ENCODE peak calls at places on chromosomes 6 and 20, in eight cellular contexts. E is suprapubic skin, V is uterus, Q is thoracic aorta, F is cardiac muscle cell, M is mesendoderm, B is aorta, R is osteoblast. O is an unnamed sample. For H3K4me1, the result is how much of the 10 kb centered on the place peaks cover.

GRCh38 chr20:48725589-48725991 is 102.2 kb downstream of the PREX1 start:
- DNase-seq in Q (no peak), B (no peak), F (peak), M (peak), E (no peak), R (no peak), V (no peak), O (no peak)

GRCh38 chr6:28425942-28426541 is 17.2 kb downstream of the ZSCAN23 start:
- DNase-seq in B (no peak), Q (no peak), M (no peak), E (no peak), V (no peak), F (no peak), R (no peak), O (no peak)

GRCh38 chr20:12570371-12570770 is 438.4 kb upstream of the SPTLC3 start:
- DNase-seq in F (peak), Q (no peak), E (no peak), M (peak), R (peak), B (no peak), V (no peak), O (peak)

GRCh38 chr6:112251170-112251945 is 3.0 kb downstream of the LAMA4 start:
- DNase-seq in F (peak), E (peak), V (peak), M (no peak), R (peak), Q (no peak), B (peak), O (no peak)

GRCh38 chr20:50320910-50321796 is 130.5 kb downstream of the CEBPB start:
- DNase-seq in F (peak), R (peak), Q (peak), M (peak), B (peak), V (peak), E (peak), O (peak)

GRCh38 chr6:36083446-36083845 is 46.9 kb upstream of the MAPK13 start:
- DNase-seq in V (no peak), E (no peak), R (no peak), M (peak), B (no peak), F (no peak), Q (no peak), O (peak)

GRCh38 chr6:20640181-20640580 is 105.9 kb downstream of the CDKAL1 start:
- DNase-seq in Q (no peak), F (no peak), V (no peak), R (peak), M (no peak), B (no peak), E (no peak), O (no peak)

GRCh38 chr20:25035924-25036323 is 22.0 kb downstream of the ACSS1 start:
- DNase-seq in B (peak), V (no peak), E (no peak), M (no peak), Q (no peak), F (no peak), R (no peak), O (no peak)

GRCh38 chr6:55875420-55875819 is at the start of gene BMP5:
- DNase-seq in E (no peak), B (no peak), V (no peak), Q (no peak), R (no peak), F (no peak), M (peak), O (no peak)

GRCh38 chr20:40769677-40770285 is 80.7 kb upstream of the MAFB start:
- DNase-seq in V (no peak), Q (no peak), B (no peak), R (no peak), M (no peak), E (no peak), F (no peak), O (no peak)

GRCh38 chr6:149201068-149201655 is 116.3 kb upstream of the TAB2 start:
- DNase-seq in Q (no peak), M (no peak), V (no peak), R (no peak), B (no peak), F (no peak), E (no peak), O (no peak)

GRCh38 chr20:59987135-59987534 is 28.9 kb downstream of the CDH26 start:
- DNase-seq in B (no peak), V (no peak), E (no peak), M (peak), Q (no peak), R (no peak), F (no peak), O (peak)

GRCh38 chr6:165439928-165440554 is 130.6 kb upstream of the C6orf118 start:
- DNase-seq in B (no peak), F (peak), R (peak), V (no peak), Q (no peak), M (peak), E (no peak), O (no peak)

GRCh38 chr20:61861054-61861841 is 204.4 kb downstream of the TAF4 start:
- DNase-seq in B (no peak), V (no peak), Q (no peak), F (no peak), R (no peak), M (no peak), E (no peak), O (no peak)

GRCh38 chr6:134235937-134236751 is 81.8 kb downstream of the SGK1 start:
- DNase-seq in M (no peak), F (peak), R (peak), Q (no peak), E (no peak), B (no peak), V (no peak), O (no peak)

GRCh38 chr20:40628877-40629276 is 60.2 kb downstream of the MAFB start:
- DNase-seq in R (no peak), V (no peak), E (no peak), B (no peak), F (no peak), M (peak), Q (no peak), O (no peak)

GRCh38 chr6:97947841-97948240 is 664.8 kb upstream of the MMS22L start:
- DNase-seq in V (peak), F (peak), M (peak), E (no peak), R (no peak), B (no peak), Q (no peak), O (no peak)

GRCh38 chr20:50491926-50492634 is 18.1 kb upstream of the PTPN1 start:
- DNase-seq in F (peak), Q (no peak), E (no peak), R (no peak), B (no peak), M (no peak), V (no peak), O (no peak)

GRCh38 chr20:62907377-62908317 is 18.7 kb downstream of the DIDO1 start:
- DNase-seq in E (no peak), Q (no peak), B (no peak), R (peak), V (no peak), M (peak), F (no peak), O (peak)

GRCh38 chr6:133644548-133644947 is 244.4 kb upstream of the TCF21 start:
- DNase-seq in M (no peak), B (no peak), R (no peak), F (peak), Q (no peak), V (no peak), E (no peak), O (no peak)

GRCh38 chr6:134750669-134751068 is 199.2 kb downstream of the ALDH8A1 start:
- DNase-seq in R (peak), E (no peak), B (no peak), Q (no peak), F (no peak), V (no peak), M (no peak), O (no peak)

GRCh38 chr6:132005177-132005576 is 54.0 kb upstream of the CCN2 start:
- DNase-seq in Q (no peak), R (no peak), M (no peak), E (no peak), B (no peak), V (no peak), F (no peak), O (no peak)

GRCh38 chr6:160767647-160768019 is 65.6 kb downstream of the PLG start:
- DNase-seq in R (peak), F (no peak), V (no peak), Q (no peak), M (no peak), B (no peak), E (no peak), O (no peak)

GRCh38 chr20:31819083-31819784 is at the start of gene MYLK2:
- DNase-seq in V (no peak), Q (no peak), E (no peak), M (no peak), B (no peak), F (no peak), R (no peak), O (no peak)

GRCh38 chr20:45300961-45301360 is 5.7 kb upstream of the RBPJL start:
- DNase-seq in F (peak), R (peak), E (no peak), Q (no peak), V (no peak), M (peak), B (no peak), O (peak)

GRCh38 chr6:38027685-38028373 is 208.3 kb downstream of the ZFAND3 start:
- DNase-seq in V (no peak), M (peak), R (no peak), E (no peak), F (peak), Q (no peak), B (no peak), O (no peak)

GRCh38 chr6:7323074-7323473 is 10.1 kb upstream of the SSR1 start:
- DNase-seq in B (no peak), E (no peak), Q (no peak), M (no peak), V (no peak), R (no peak), F (no peak), O (no peak)

GRCh38 chr20:63612276-63612931 is 14.5 kb downstream of the GMEB2 start:
- DNase-seq in M (no peak), B (no peak), E (no peak), V (no peak), F (no peak), R (peak), Q (no peak), O (no peak)

GRCh38 chr6:148523551-148523950 is 180.9 kb downstream of the SASH1 start:
- DNase-seq in F (no peak), M (peak), Q (no peak), V (no peak), R (no peak), E (no peak), B (no peak), O (no peak)

GRCh38 chr6:34358389-34358906 is 34.0 kb downstream of the NUDT3 start:
- DNase-seq in B (no peak), F (peak), R (peak), V (no peak), E (no peak), Q (no peak), M (no peak), O (no peak)

GRCh38 chr6:87068804-87069203 is 26.1 kb downstream of the CGA start:
- DNase-seq in E (no peak), B (no peak), R (no peak), Q (no peak), F (no peak), V (no peak), M (no peak), O (no peak)

GRCh38 chr20:14882157-14882556 is 544.7 kb upstream of the FLRT3 start:
- DNase-seq in R (no peak), V (no peak), E (no peak), M (no peak), F (no peak), B (no peak), Q (no peak), O (no peak)

GRCh38 chr6:70325009-70325408 is 22.1 kb upstream of the COL9A1 start:
- DNase-seq in M (no peak), V (no peak), Q (no peak), E (no peak), B (no peak), R (no peak), F (no peak), O (no peak)

GRCh38 chr20:31809656-31810055 is 9.5 kb upstream of the MYLK2 start:
- DNase-seq in Q (no peak), R (no peak), F (no peak), V (no peak), E (no peak), B (no peak), M (no peak), O (no peak)

GRCh38 chr20:39640147-39640546 is 678.0 kb downstream of the DHX35 start:
- DNase-seq in Q (no peak), F (no peak), M (no peak), E (no peak), V (no peak), R (no peak), B (no peak), O (no peak)

GRCh38 chr20:5353624-5354496 is 37.1 kb upstream of the PROKR2 start:
- DNase-seq in M (no peak), V (no peak), R (peak), B (no peak), F (peak), Q (no peak), E (no peak), O (no peak)
- H3K27ac ChIP-seq in M (no peak), V (no peak), R (peak), B (no peak), F (no peak), Q (no peak), E (no peak), O (no peak)

GRCh38 chr20:17616480-17617211 is 46.8 kb downstream of the DSTN start:
- DNase-seq in V (peak), M (no peak), E (no peak), F (no peak), Q (no peak), B (peak), R (peak), O (peak)

GRCh38 chr20:17614176-17614811 is 44.4 kb downstream of the DSTN start:
- DNase-seq in Q (no peak), R (peak), B (peak), E (peak), V (peak), F (peak), M (no peak), O (peak)

GRCh38 chr20:17615645-17616479 is 46.0 kb downstream of the DSTN start:
- DNase-seq in R (peak), E (peak), F (no peak), V (no peak), Q (no peak), B (peak), M (no peak), O (peak)

GRCh38 chr20:17613328-17614175 is 43.7 kb downstream of the DSTN start:
- DNase-seq in V (no peak), B (peak), R (peak), M (no peak), F (no peak), Q (no peak), E (peak), O (peak)

DNA sequence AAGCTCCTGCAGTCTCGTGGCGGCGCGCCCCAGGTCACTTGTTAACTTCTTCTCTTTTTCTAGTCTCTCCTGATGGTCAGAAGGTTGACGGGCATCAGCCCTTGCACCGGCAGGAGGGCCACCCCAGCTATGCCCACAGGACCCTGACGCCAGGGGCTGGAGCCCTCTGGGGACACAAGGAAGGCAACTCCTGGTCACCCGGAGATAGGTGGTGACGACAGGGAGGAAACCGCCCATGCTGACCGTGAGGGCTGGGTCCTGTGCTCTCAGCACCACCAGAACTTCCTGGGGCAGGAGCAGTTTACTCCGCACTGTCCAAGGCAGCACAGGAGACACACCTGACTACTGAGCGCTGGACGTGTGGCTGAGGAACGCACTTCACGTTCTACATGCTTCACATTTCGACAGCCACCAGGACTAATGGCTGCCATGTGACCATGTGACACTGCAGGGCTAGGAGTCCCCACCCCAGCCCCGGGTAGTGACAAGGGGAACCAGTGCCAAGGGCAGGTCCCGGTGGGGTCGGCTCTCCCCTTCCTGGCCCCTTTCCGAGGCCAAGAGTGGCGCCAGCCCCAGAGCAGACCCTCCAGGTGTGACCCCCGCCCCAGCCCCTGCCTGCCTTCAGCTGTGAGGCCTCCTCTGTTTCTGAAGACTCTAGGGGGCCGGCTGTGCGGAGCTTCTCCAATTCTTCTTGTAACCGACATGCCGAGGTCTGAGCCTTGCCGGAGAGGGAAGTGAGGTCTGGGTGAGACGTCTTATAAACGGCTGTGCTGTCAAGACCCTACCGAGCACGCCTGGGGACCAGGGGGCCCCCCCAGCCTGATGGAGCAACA is 45.2 kb downstream of the DSTN start:
- DNase-seq in Q (no peak), R (peak), M (no peak), F (no peak), V (no peak), E (peak), B (peak), O (peak)
- H3K4me1 ChIP-seq in Q (under half), R (under half), M (under half), F (under half), V (under half), E (under half), B (under half), O (under half)

GRCh38 chr6:30830438-30830837 is 53.9 kb upstream of the DDR1 start:
- DNase-seq in R (peak), F (no peak), B (no peak), M (no peak), Q (no peak), E (no peak), V (no peak), O (no peak)
- H3K27ac ChIP-seq in R (no peak), F (no peak), B (no peak), M (no peak), Q (no peak), E (no peak), V (no peak), O (no peak)

DNA sequence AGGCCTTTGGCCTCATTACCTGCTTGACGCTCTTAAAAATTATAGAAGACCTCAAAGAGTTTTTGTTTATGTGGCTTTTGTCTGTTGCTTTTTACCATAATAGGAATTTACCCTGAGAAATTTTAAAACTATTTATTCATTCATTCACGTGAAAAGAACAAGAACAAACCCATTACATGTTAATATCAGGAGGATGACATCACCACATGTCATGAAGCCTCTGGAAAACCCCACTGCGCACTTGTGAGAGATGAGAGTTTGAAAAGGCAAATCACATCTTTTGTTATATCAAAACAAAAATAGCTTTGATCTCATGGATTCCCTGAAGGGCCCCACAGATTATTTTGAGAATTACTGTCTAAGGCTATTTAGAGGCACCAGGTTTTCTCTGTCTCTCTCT is 61.3 kb upstream of the EYA2 start:
- DNase-seq in B (no peak), R (no peak), E (no peak), F (no peak), M (no peak), Q (no peak), V (no peak), O (no peak)
- H3K4me1 ChIP-seq in B (under half), R (under half), E (under half), F (under half), M (under half), Q (under half), V (under half), O (under half)

GRCh38 chr20:1652104-1652503 is 5.5 kb downstream of the SIRPG start:
- DNase-seq in M (no peak), B (no peak), E (no peak), V (no peak), Q (no peak), F (no peak), R (no peak), O (no peak)
- H3K27ac ChIP-seq in M (no peak), B (no peak), E (no peak), V (no peak), Q (no peak), F (no peak), R (no peak), O (no peak)

DNA sequence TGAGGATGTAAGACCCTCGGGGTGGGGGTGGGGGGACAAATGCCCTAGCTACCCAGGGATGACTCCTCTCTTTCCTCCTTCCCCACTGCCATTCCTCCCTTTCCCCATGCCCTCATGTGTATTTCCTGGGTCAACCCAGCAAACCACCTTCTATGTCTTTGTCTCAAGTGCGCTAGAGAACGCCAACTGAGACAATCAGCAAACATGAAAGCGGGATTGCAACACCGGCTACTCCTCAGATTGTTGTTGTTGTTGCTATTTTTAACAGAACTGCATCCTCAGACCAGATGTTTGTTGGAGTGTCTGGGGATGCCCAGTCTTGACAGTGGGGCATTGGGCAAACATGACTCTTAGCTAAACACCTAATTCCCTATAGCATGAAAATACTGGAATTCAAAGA is 39.3 kb upstream of the HIVEP1 start:
- DNase-seq in E (no peak), V (no peak), B (no peak), Q (no peak), F (no peak), M (no peak), R (no peak), O (no peak)
- H3K4me1 ChIP-seq in E (under half), V (under half), B (under half), Q (under half), F (under half), M (under half), R (half or more), O (under half)

DNA sequence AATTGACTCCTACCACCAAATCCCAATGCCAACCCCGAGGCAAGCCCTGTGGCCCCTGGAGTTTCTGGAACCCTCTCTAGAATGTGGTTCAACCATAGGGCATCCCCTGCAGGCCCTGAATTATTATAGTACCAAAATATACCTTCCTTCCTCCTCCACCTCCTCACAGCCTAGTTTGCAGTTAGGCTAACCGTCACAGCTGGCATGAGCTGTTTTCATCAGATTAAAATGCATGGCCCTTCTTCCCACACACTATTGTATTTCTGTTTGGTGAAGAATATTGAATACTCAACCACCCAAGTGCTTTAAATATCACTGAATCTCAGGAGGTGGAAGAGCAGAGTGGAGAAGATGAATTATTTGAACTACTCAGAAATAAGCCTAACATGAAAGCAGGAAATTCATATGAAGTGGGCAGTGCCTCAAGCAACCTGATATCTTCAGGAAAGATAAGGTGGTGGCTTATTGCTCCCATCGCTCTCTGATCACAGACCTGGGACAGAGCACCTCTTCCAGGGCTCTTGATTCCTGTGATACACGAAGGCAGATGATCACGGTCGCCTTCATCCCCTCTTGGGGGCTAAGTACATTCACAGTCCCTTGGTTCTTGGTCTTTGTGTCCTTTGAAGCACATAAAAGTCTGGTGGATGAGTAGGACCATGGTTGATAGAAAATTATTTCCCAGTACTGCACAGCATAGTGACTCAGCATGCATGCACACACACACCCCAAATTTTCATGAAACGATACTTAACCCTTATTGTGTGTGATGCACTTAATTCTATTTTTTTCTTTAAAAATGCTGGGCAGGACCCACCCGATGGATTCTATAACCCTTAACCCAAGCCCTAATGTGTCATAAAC is 90.9 kb downstream of the PSMG4 start:
- DNase-seq in M (no peak), E (no peak), R (no peak), Q (no peak), B (no peak), F (no peak), V (no peak), O (peak)
- H3K27ac ChIP-seq in M (no peak), E (no peak), R (no peak), Q (no peak), B (no peak), F (no peak), V (no peak), O (peak)

O was measured in endodermal cell.